ENCODE peak calls at places on chromosomes 3 and 15, in five cellular contexts. R is ovary, F is spleen, N is adrenal gland, X is K562. H is an unnamed sample.

GRCh38 chr3:72776-73175 is 123.8 kb upstream of the CHL1 start:
- DNase-seq in R (no peak), F (no peak), N (no peak), X (no peak), H (no peak)

GRCh38 chr3:150073031-150073430 is 102.3 kb upstream of the PFN2 start:
- DNase-seq in R (no peak), F (no peak), N (no peak), X (no peak), H (no peak)

GRCh38 chr3:53965291-53965690 is 73.6 kb upstream of the SELENOK start:
- DNase-seq in R (no peak), F (no peak), N (no peak), X (no peak), H (no peak)

GRCh38 chr3:138079901-138080300 is 35.5 kb downstream of the DZIP1L start:
- DNase-seq in R (no peak), F (no peak), N (no peak), X (no peak), H (no peak)

GRCh38 chr3:59850352-59850870 is 800.6 kb upstream of the CFAP20DC start:
- DNase-seq in R (no peak), F (no peak), N (no peak), X (no peak), H (no peak)

GRCh38 chr3:134877788-134878187 is 82.7 kb downstream of the EPHB1 start:
- DNase-seq in R (no peak), F (peak; percentile 53), N (no peak), X (no peak), H (no peak)

GRCh38 chr15:50064674-50065073 is 54.4 kb downstream of the ATP8B4 start:
- DNase-seq in R (no peak), F (no peak), N (no peak), X (no peak), H (no peak)

GRCh38 chr15:63288342-63288741 is 10.9 kb downstream of the APH1B start:
- DNase-seq in R (no peak), F (no peak), N (no peak), X (no peak), H (no peak)

GRCh38 chr3:117610156-117610555 is 900.6 kb downstream of the TUSC7 start:
- DNase-seq in R (peak; percentile 33), F (no peak), N (no peak), X (no peak), H (no peak)

GRCh38 chr3:64575211-64575844 is 112.5 kb downstream of the ADAMTS9 start:
- DNase-seq in R (no peak), F (no peak), N (no peak), X (peak; percentile 14), H (no peak)

GRCh38 chr3:2517479-2518188 is 419.0 kb downstream of the CNTN4 start:
- DNase-seq in R (no peak), F (no peak), N (no peak), X (no peak), H (no peak)

GRCh38 chr3:115281697-115282685 is 134.9 kb upstream of the ZBTB20 start:
- DNase-seq in R (no peak), F (no peak), N (no peak), X (no peak), H (no peak)

GRCh38 chr3:178397836-178398235 is 138.4 kb upstream of the KCNMB2 start:
- DNase-seq in R (no peak), F (no peak), N (no peak), X (no peak), H (no peak)

GRCh38 chr3:97257942-97258341 is 443.5 kb downstream of the EPHA6 start:
- DNase-seq in R (no peak), F (no peak), N (no peak), X (no peak), H (no peak)

GRCh38 chr3:176174060-176174459 is 1023.2 kb downstream of the TBL1XR1 start:
- DNase-seq in R (no peak), F (no peak), N (no peak), X (no peak), H (no peak)

GRCh38 chr3:74599564-74599963 is 14.9 kb downstream of the CNTN3 start:
- DNase-seq in R (no peak), F (no peak), N (no peak), X (no peak), H (no peak)

GRCh38 chr15:87219650-87220615 is 1036.6 kb downstream of the NTRK3 start:
- DNase-seq in R (no peak), F (no peak), N (no peak), X (no peak), H (no peak)

GRCh38 chr3:84825817-84826216 is 133.0 kb upstream of the CADM2 start:
- DNase-seq in R (no peak), F (no peak), N (no peak), X (no peak), H (no peak)

GRCh38 chr3:152385761-152386160 is 117.0 kb downstream of the MBNL1 start:
- DNase-seq in R (no peak), F (no peak), N (no peak), X (no peak), H (no peak)

GRCh38 chr3:13714251-13714916 is 165.5 kb downstream of the FBLN2 start:
- DNase-seq in R (peak; percentile 12), F (peak; percentile 33), N (no peak), X (no peak), H (no peak)

GRCh38 chr3:65356331-65357286 is 668.8 kb upstream of the ADAMTS9 start:
- DNase-seq in R (peak; percentile 42), F (no peak), N (no peak), X (no peak), H (no peak)

GRCh38 chr3:128167973-128168674 is 14.8 kb downstream of the EEFSEC start:
- DNase-seq in R (no peak), F (no peak), N (no peak), X (no peak), H (no peak)

GRCh38 chr3:157094301-157094700 is 65.6 kb downstream of the CCNL1 start:
- DNase-seq in R (no peak), F (no peak), N (no peak), X (no peak), H (no peak)

GRCh38 chr15:68765602-68766368 is 54.9 kb downstream of the ANP32A start:
- DNase-seq in R (no peak), F (no peak), N (no peak), X (no peak), H (no peak)

GRCh38 chr3:8237893-8238292 is 263.7 kb upstream of the LMCD1 start:
- DNase-seq in R (no peak), F (no peak), N (no peak), X (no peak), H (no peak)

GRCh38 chr15:100095896-100096600 is 245.7 kb downstream of the ADAMTS17 start:
- DNase-seq in R (no peak), F (peak; percentile 52), N (no peak), X (no peak), H (no peak)

GRCh38 chr3:18618723-18619122 is 193.6 kb upstream of the SATB1 start:
- DNase-seq in R (no peak), F (no peak), N (no peak), X (no peak), H (no peak)

GRCh38 chr15:99493461-99493860 is 72.3 kb upstream of the MEF2A start:
- DNase-seq in R (no peak), F (no peak), N (no peak), X (no peak), H (no peak)

GRCh38 chr3:56938545-56938944 is 121.9 kb upstream of the SPATA12 start:
- DNase-seq in R (no peak), F (no peak), N (no peak), X (no peak), H (no peak)

GRCh38 chr3:39989746-39990145 is 180.3 kb downstream of the MYRIP start:
- DNase-seq in R (no peak), F (no peak), N (no peak), X (no peak), H (no peak)

GRCh38 chr3:5278666-5279065 is 91.2 kb downstream of the EDEM1 start:
- DNase-seq in R (no peak), F (no peak), N (no peak), X (no peak), H (no peak)

GRCh38 chr15:85768595-85769168 is 26.0 kb downstream of the KLHL25 start:
- DNase-seq in R (no peak), F (no peak), N (no peak), X (no peak), H (no peak)

GRCh38 chr3:20323307-20323927 is 137.4 kb upstream of the SGO1 start:
- DNase-seq in R (no peak), F (no peak), N (no peak), X (no peak), H (no peak)

GRCh38 chr15:68775671-68776476 is 44.8 kb downstream of the ANP32A start:
- DNase-seq in R (peak; percentile 93), F (no peak), N (peak; percentile 52), X (no peak), H (no peak)

GRCh38 chr15:83446904-83447708 is at the start of gene SH3GL3:
- DNase-seq in R (peak; percentile 76), F (peak; percentile 81), N (peak; percentile 66), X (peak; percentile 83), H (peak; percentile 49)

GRCh38 chr15:77087213-77087612 is 16.3 kb upstream of the TSPAN3 start:
- DNase-seq in R (no peak), F (no peak), N (no peak), X (no peak), H (no peak)

GRCh38 chr15:77081971-77082370 is 11.1 kb upstream of the TSPAN3 start:
- DNase-seq in R (no peak), F (no peak), N (no peak), X (no peak), H (no peak)

GRCh38 chr15:77083381-77084160 is 12.7 kb upstream of the TSPAN3 start:
- DNase-seq in R (peak; percentile 70), F (peak; percentile 96), N (peak; percentile 79), X (no peak), H (no peak)
- TF ChIP-seq POLR2A in R (no peak), F (no peak), N (no peak), X (no peak), H (no peak)

GRCh38 chr3:194780706-194781105 is 95.0 kb downstream of the FAM43A start:
- DNase-seq in R (no peak), F (no peak), N (no peak), X (no peak), H (no peak)
- TF ChIP-seq POLR2A in R (no peak), F (no peak), N (no peak), X (no peak), H (no peak)

GRCh38 chr3:44476181-44476599 is 1.3 kb downstream of the ZNF445 start:
- DNase-seq in R (no peak), F (no peak), N (no peak), X (no peak), H (no peak)

GRCh38 chr3:44476963-44477311 is 533 bp downstream of the ZNF445 start:
- DNase-seq in R (no peak), F (no peak), N (no peak), X (no peak), H (no peak)

GRCh38 chr3:44478055-44478468 is 592 bp upstream of the ZNF445 start:
- DNase-seq in R (no peak), F (no peak), N (no peak), X (no peak), H (no peak)

GRCh38 chr3:44478606-44479094 is 1.2 kb upstream of the ZNF445 start:
- DNase-seq in R (no peak), F (no peak), N (no peak), X (no peak), H (no peak)

GRCh38 chr3:44477312-44478030 is at the start of gene ZNF445:
- DNase-seq in R (peak; percentile 85), F (peak; percentile 96), N (peak; percentile 82), X (peak; percentile 95), H (peak; percentile 74)
- TF ChIP-seq POLR2A in R (no peak), F (no peak), N (no peak), X (peak; percentile 76), H (peak; percentile 69)

GRCh38 chr3:24522155-24522579 is 27.5 kb upstream of the THRB start:
- DNase-seq in R (peak; percentile 42), F (peak; percentile 81), N (no peak), X (no peak), H (no peak)
- TF ChIP-seq POLR2A in R (no peak), F (no peak), N (no peak), X (no peak), H (no peak)